ENCODE peak calls at places on chromosomes 16 and 17, in four cellular contexts. T, U, A and E are unnamed samples.

GRCh38 chr17:36691606-36692005 is 90.2 kb downstream of the MRM1 start:
- DNase-seq in T (no peak), U (no peak), A (no peak), E (no peak)

GRCh38 chr16:13148836-13149235 is 247.4 kb downstream of the SHISA9 start:
- DNase-seq in T (no peak), U (no peak), A (no peak), E (no peak)

GRCh38 chr17:42531455-42532354 is 4.3 kb upstream of the NAGLU start:
- DNase-seq in T (peak; percentile 49), U (peak; percentile 34), A (peak; percentile 56), E (no peak)

GRCh38 chr16:55126456-55126855 is 195.8 kb downstream of the IRX5 start:
- DNase-seq in T (no peak), U (no peak), A (no peak), E (no peak)

GRCh38 chr16:2004795-2005517 is 4.7 kb downstream of the ZNF598 start:
- DNase-seq in T (no peak), U (no peak), A (no peak), E (no peak)

GRCh38 chr17:7416323-7416722 is 3.8 kb upstream of the SPEM1 start:
- DNase-seq in T (no peak), U (no peak), A (no peak), E (no peak)

GRCh38 chr16:57882797-57883196 is 80.5 kb upstream of the KIFC3 start:
- DNase-seq in T (no peak), U (peak; percentile 31), A (no peak), E (no peak)

GRCh38 chr17:48215583-48216139 is 108.1 kb downstream of the SNX11 start:
- DNase-seq in T (peak; percentile 74), U (peak; percentile 28), A (peak; percentile 58), E (no peak)

GRCh38 chr16:67233596-67233995 is 6.7 kb downstream of the TMEM208 start:
- DNase-seq in T (no peak), U (no peak), A (no peak), E (no peak)

GRCh38 chr16:50201784-50202183 is 48.7 kb downstream of the TENT4B start:
- DNase-seq in T (no peak), U (no peak), A (no peak), E (no peak)

DNA sequence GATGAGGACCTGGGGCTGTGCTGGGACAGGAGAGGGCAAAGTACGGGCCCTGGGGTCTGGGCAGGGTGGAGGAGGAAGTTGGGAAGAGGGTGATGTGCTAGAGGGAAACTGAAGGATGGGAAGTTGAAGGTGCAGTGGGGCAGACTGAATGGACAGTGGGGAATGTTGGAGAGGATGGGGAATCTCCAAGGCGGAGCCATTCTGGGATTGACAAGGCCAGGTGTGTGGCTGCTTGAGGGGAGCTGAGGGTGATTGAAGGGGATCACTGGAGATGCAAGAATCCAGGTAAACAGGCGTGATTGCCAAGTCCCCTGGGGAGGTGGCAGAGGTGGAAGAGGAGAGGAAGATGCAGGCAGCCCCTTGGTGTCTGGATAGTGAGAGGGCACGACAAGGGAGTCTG is 8.5 kb upstream of the HSD3B7 start:
- DNase-seq in T (no peak), U (no peak), A (no peak), E (no peak)
- H3K9me1 ChIP-seq in T (no peaks in the 10 kb centered on the region), U (no peaks in the 10 kb centered on the region), A (no peaks in the 10 kb centered on the region), E (no peaks in the 10 kb centered on the region)

GRCh38 chr17:83092186-83092585 is 12.8 kb downstream of the METRNL start:
- DNase-seq in T (no peak), U (no peak), A (no peak), E (no peak)

GRCh38 chr17:83089322-83090156 is 10.1 kb downstream of the METRNL start:
- DNase-seq in T (no peak), U (no peak), A (no peak), E (no peak)

GRCh38 chr17:83088451-83089321 is 9.3 kb downstream of the METRNL start:
- DNase-seq in T (no peak), U (no peak), A (no peak), E (no peak)

GRCh38 chr17:83091257-83092141 is 12.1 kb downstream of the METRNL start:
- DNase-seq in T (no peak), U (no peak), A (no peak), E (no peak)

GRCh38 chr17:83090424-83091256 is 11.2 kb downstream of the METRNL start:
- DNase-seq in T (no peak), U (no peak), A (no peak), E (no peak)
- H3K27ac ChIP-seq in T (no peak overlapping the region), U (no peak overlapping the region), A (no peak overlapping the region), E (no peak overlapping the region)

GRCh38 chr17:17492085-17492484 is 4.1 kb downstream of the RASD1 start:
- DNase-seq in T (no peak), U (no peak), A (no peak), E (no peak)

GRCh38 chr17:17493249-17493985 is 2.8 kb downstream of the RASD1 start:
- DNase-seq in T (no peak), U (no peak), A (no peak), E (no peak)

GRCh38 chr17:17492562-17492961 is 3.6 kb downstream of the RASD1 start:
- DNase-seq in T (no peak), U (no peak), A (no peak), E (no peak)

GRCh38 chr17:17491031-17491471 is 5.1 kb downstream of the RASD1 start:
- DNase-seq in T (no peak), U (no peak), A (no peak), E (no peak)

GRCh38 chr17:17491546-17491988 is 4.6 kb downstream of the RASD1 start:
- DNase-seq in T (no peak), U (no peak), A (no peak), E (no peak)
- H3K9me1 ChIP-seq in T (no peaks in the 10 kb centered on the region), U (peaks cover 2% of the 10 kb centered on the region), A (no peaks in the 10 kb centered on the region), E (no peaks in the 10 kb centered on the region)

GRCh38 chr17:64016248-64016784 is 4.1 kb downstream of the ICAM2 start:
- DNase-seq in T (peak; percentile 80), U (no peak), A (no peak), E (no peak)
- H3K27ac ChIP-seq in T (peak overlapping the region; percentile 90), U (no peak overlapping the region), A (no peak overlapping the region), E (no peak overlapping the region)

GRCh38 chr17:72426948-72427760 is 306.3 kb downstream of the SOX9 start:
- DNase-seq in T (no peak), U (no peak), A (no peak), E (no peak)
- H3K9me1 ChIP-seq in T (no peaks in the 10 kb centered on the region), U (peaks cover 26% of the 10 kb centered on the region), A (no peaks in the 10 kb centered on the region), E (peaks cover 8% of the 10 kb centered on the region)

DNA sequence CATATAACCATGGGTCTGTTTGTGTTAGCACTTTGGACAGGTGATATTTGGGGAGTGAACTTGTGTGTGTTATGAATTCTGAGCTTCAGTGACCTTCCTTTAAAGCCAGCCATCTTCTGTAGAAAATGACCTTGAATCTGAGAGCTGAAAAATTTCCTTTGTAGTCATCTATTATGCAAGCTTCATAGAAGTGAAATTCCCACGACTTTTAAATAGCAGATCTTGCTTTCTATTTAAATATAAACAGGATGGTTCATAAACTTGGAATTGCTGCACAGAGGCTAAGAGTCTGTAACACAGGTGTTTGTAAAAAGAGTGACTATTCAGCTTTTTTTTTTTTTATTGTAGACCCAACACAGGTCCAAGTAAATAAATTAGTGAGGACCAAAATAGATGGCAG is 85.5 kb downstream of the MARCHF10 start:
- DNase-seq in T (no peak), U (peak; percentile 43), A (no peak), E (no peak)
- H3K27ac ChIP-seq in T (no peak overlapping the region), U (no peak overlapping the region), A (no peak overlapping the region), E (no peak overlapping the region)

GRCh38 chr17:11493947-11494346 is 104.3 kb upstream of the DNAH9 start:
- DNase-seq in T (no peak), U (no peak), A (no peak), E (no peak)

GRCh38 chr17:11492511-11492910 is 105.8 kb upstream of the DNAH9 start:
- DNase-seq in T (no peak), U (no peak), A (no peak), E (no peak)

GRCh38 chr17:11499881-11500280 is 98.4 kb upstream of the DNAH9 start:
- DNase-seq in T (no peak), U (no peak), A (no peak), E (no peak)

GRCh38 chr17:11490171-11490760 is 108.0 kb upstream of the DNAH9 start:
- DNase-seq in T (no peak), U (no peak), A (no peak), E (no peak)

DNA sequence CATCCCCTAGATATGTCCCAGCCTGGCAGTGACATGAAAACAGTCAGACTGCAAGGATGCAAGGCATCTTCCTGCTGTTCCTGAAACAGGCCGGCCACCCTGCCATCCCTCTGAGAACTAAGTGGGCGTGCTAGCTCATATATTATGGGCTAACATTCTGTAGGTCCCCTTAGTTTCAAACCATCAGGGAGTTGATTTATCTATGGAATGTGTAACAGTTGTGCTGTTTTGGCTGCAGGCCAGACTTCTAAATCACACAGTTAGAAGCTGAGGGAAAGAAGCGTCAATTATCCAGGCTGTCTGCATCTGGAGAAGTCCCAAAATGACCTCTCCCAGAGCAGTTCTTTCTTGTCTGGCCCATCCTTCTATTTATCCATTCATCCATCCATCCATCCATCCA is 102.7 kb upstream of the DNAH9 start:
- DNase-seq in T (no peak), U (no peak), A (no peak), E (no peak)
- H3K9me1 ChIP-seq in T (no peaks in the 10 kb centered on the region), U (no peaks in the 10 kb centered on the region), A (no peaks in the 10 kb centered on the region), E (no peaks in the 10 kb centered on the region)

GRCh38 chr17:11388061-11388460 is 147.0 kb downstream of the SHISA6 start:
- DNase-seq in T (no peak), U (no peak), A (no peak), E (no peak)

GRCh38 chr17:11389583-11389982 is 148.6 kb downstream of the SHISA6 start:
- DNase-seq in T (no peak), U (no peak), A (no peak), E (no peak)

DNA sequence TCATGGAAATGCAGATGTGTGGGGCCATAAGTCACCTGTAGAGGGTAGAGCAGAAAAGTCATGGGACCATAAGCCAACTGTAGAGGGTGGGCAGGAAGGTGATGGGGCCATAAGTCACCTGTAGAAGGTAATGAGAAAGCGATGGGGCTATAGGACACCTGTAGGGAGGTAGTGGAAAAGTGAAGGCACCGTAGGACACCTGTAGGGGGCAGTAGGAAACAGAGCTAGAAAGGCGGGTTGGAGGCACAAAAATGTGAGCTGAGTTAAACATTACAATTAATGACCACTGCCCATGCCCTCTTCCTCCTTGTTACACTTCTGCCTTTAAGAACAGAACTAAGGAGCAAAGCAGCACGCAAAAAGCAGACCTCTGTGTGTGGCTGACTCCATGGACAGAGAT is 150.1 kb downstream of the SHISA6 start:
- DNase-seq in T (no peak), U (no peak), A (peak; percentile 5), E (no peak)
- H3K27ac ChIP-seq in T (no peak overlapping the region), U (no peak overlapping the region), A (no peak overlapping the region), E (no peak overlapping the region)

DNA sequence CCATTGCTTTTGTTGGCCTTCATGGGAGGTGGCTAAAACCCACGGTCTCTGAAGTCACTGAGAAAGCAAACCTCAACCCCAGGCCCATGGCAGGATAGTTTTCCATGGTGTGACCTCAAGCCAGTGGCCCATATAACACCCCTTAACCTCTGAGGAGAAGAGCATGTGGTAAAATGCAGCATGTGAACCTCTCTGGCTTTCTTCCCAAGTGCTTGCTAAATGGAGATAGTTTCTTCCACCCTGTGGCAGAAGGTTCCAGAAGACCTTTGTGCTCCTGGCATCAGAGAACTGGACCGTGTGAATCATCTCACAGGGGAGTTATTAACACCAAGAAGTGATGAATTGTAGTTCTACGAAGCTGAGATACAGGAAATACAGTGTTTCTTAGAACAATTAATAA is 47.3 kb downstream of the MYOCD start:
- DNase-seq in T (no peak), U (no peak), A (no peak), E (no peak)
- H3K9me1 ChIP-seq in T (no peaks in the 10 kb centered on the region), U (peaks cover 5% of the 10 kb centered on the region), A (no peaks in the 10 kb centered on the region), E (no peaks in the 10 kb centered on the region)

GRCh38 chr17:8701221-8701620 is 43.4 kb downstream of the CCDC42 start:
- DNase-seq in T (no peak), U (no peak), A (no peak), E (no peak)
- H3K27ac ChIP-seq in T (no peak overlapping the region), U (no peak overlapping the region), A (no peak overlapping the region), E (no peak overlapping the region)